ENCODE peak calls at places on chromosomes 13 and 19, in nine cellular contexts. Y is IMR-90, E is A549, S is breast epithelium, W is transverse colon, K is vagina, D is heart left ventricle, X is uterus, O is adrenal gland. C is an unnamed sample.

GRCh38 chr13:45909724-45910123 is 58.2 kb upstream of the SIAH3 start:
- DNase-seq in Y (no peak), E (no peak), S (no peak), W (no peak), K (no peak), D (no peak), X (no peak), O (no peak), C (no peak)

GRCh38 chr13:97946951-97947588 is 6.4 kb upstream of the IPO5 start:
- DNase-seq in Y (peak), E (peak), S (no peak), W (no peak), K (no peak), D (no peak), X (no peak), O (no peak), C (no peak)

GRCh38 chr13:24192036-24192810 is 31.7 kb downstream of the SPATA13 start:
- DNase-seq in Y (no peak), E (no peak), S (no peak), W (no peak), K (no peak), D (no peak), X (no peak), O (no peak), C (no peak)

GRCh38 chr13:36341718-36342117 is 4.5 kb downstream of the SPART start:
- DNase-seq in Y (peak), E (no peak), S (no peak), W (no peak), K (no peak), D (no peak), X (no peak), O (no peak), C (no peak)

GRCh38 chr13:93248627-93249047 is 22.0 kb downstream of the GPC6 start:
- DNase-seq in Y (peak), E (peak), S (no peak), W (no peak), K (no peak), D (no peak), X (no peak), O (no peak), C (no peak)

GRCh38 chr19:33400856-33401682 is 27.6 kb downstream of the CEBPG start:
- DNase-seq in Y (no peak), E (no peak), S (peak), W (peak), K (no peak), D (no peak), X (no peak), O (no peak), C (peak)

GRCh38 chr13:73832203-73832602 is 302.0 kb downstream of the KLF12 start:
- DNase-seq in Y (no peak), E (peak), S (no peak), W (no peak), K (no peak), D (no peak), X (no peak), O (no peak), C (no peak)

GRCh38 chr13:104586010-104586746 is 1520.0 kb upstream of the SLC10A2 start:
- DNase-seq in Y (peak), E (no peak), S (no peak), W (peak), K (no peak), D (no peak), X (no peak), O (no peak), C (no peak)

GRCh38 chr19:32208060-32208459 is 137.3 kb upstream of the ZNF507 start:
- DNase-seq in Y (no peak), E (no peak), S (no peak), W (no peak), K (no peak), D (no peak), X (no peak), O (no peak), C (no peak)

GRCh38 chr13:56924401-56924800 is 216.3 kb upstream of the PRR20A start:
- DNase-seq in Y (no peak), E (no peak), S (no peak), W (no peak), K (no peak), D (no peak), X (no peak), O (no peak), C (no peak)

GRCh38 chr13:46553521-46553885 is 533 bp downstream of the LRCH1 start:
- DNase-seq in Y (no peak), E (no peak), S (peak), W (no peak), K (no peak), D (no peak), X (peak), O (no peak), C (peak)

GRCh38 chr13:62110079-62110478 is 694.4 kb upstream of the PCDH20 start:
- DNase-seq in Y (no peak), E (no peak), S (no peak), W (no peak), K (no peak), D (no peak), X (no peak), O (no peak), C (no peak)

GRCh38 chr19:53908106-53908932 is 759 bp upstream of the CACNG7 start:
- DNase-seq in Y (peak), E (peak), S (no peak), W (no peak), K (no peak), D (peak), X (no peak), O (no peak), C (no peak)

GRCh38 chr13:95713651-95714050 is 36.7 kb downstream of the DNAJC3 start:
- DNase-seq in Y (peak), E (no peak), S (no peak), W (no peak), K (no peak), D (no peak), X (no peak), O (no peak), C (no peak)

GRCh38 chr19:23698711-23699520 is 11.9 kb upstream of the ZNF675 start:
- DNase-seq in Y (no peak), E (no peak), S (no peak), W (peak), K (no peak), D (no peak), X (no peak), O (no peak), C (no peak)

GRCh38 chr13:95480131-95480545 is 72.4 kb upstream of the CLDN10 start:
- DNase-seq in Y (no peak), E (no peak), S (no peak), W (no peak), K (no peak), D (peak), X (no peak), O (peak), C (peak)

GRCh38 chr13:44796597-44797517 is 192.4 kb downstream of the NUFIP1 start:
- DNase-seq in Y (no peak), E (no peak), S (no peak), W (no peak), K (no peak), D (no peak), X (no peak), O (no peak), C (peak)

GRCh38 chr19:35729763-35730162 is 12.0 kb downstream of the KMT2B start:
- DNase-seq in Y (no peak), E (no peak), S (no peak), W (no peak), K (no peak), D (no peak), X (no peak), O (no peak), C (no peak)

GRCh38 chr19:1645299-1645698 is 7.1 kb downstream of the TCF3 start:
- DNase-seq in Y (no peak), E (no peak), S (no peak), W (no peak), K (no peak), D (peak), X (no peak), O (no peak), C (no peak)

GRCh38 chr13:97978661-97979450 is 25.4 kb downstream of the IPO5 start:
- DNase-seq in Y (peak), E (no peak), S (no peak), W (no peak), K (no peak), D (no peak), X (no peak), O (no peak), C (no peak)

GRCh38 chr19:56840452-56841193 is at the start of the genes PEG3 and ZIM2:
- DNase-seq in Y (no peak), E (no peak), S (peak), W (peak), K (no peak), D (peak), X (peak), O (peak), C (no peak)
- H3K4me3 ChIP-seq in Y (no peak), E (no peak), S (peak), W (peak), K (peak), D (peak), X (peak), O (peak), C (peak)

DNA sequence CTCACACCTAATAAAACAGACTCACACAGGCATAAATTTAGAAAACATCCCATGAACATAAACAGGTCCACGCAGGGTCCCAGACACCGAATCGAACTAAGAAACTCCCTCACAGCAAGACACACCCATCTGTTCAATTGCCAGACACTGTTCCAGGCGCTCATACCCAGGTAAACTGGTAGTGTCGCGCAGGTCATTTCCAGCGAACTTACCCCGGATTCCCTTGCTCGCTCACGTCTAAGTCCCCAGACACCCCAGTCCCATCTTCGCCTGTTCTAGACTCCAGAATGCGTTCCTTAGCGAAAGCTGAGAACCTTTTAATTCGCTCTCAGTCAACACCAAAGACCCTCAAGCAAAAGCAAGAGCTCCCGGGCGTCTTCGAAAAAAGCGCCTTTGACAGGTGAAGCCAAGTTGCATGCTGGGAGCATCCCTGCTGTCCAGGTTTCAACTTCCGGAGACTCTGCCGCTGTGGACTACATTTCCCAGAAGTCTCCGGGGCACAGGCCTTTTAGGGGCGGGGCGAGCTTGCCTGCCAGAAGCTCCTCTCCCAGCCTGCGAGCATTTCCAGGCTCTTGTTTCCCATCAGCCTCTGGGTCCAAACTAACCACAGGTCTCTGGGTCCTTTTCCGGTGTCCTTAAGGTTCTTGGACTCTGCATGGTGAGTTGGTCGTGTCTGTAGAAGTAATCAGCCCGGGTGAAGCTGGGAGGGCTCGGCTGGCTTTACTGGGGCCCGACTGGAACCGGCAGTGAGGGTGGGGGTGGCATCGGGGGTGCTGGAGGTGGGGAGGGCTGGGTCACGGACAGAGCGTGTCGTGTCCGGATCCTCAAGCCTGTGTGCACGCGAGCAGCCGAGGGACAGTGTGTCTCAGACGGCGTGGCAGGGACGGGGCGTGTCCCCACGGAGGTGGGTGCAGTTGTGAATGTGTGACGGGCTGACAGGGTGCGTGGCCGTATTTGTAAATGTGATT is at the start of gene ZNF283:
- DNase-seq in Y (peak), E (peak), S (peak), W (peak), K (no peak), D (peak), X (peak), O (peak), C (peak)
- TF ChIP-seq POLR2A in Y (no peak), E (no peak), S (no peak), W (no peak), K (no peak), D (no peak), X (no peak), O (peak), C (no peak)

GRCh38 chr13:80363890-80364503 is 23.1 kb upstream of the SPRY2 start:
- DNase-seq in Y (peak), E (peak), S (no peak), W (no peak), K (no peak), D (no peak), X (no peak), O (no peak), C (no peak)
- H3K4me3 ChIP-seq in Y (no peak), E (no peak), S (peak), W (peak), K (no peak), D (no peak), X (peak), O (no peak), C (no peak)

GRCh38 chr19:49766007-49766937 is 529 bp upstream of the AP2A1 start:
- DNase-seq in Y (peak), E (peak), S (peak), W (peak), K (peak), D (peak), X (peak), O (peak), C (peak)
- TF ChIP-seq POLR2A in Y (peak), E (peak), S (peak), W (peak), K (peak), D (no peak), X (peak), O (peak), C (no peak)

DNA sequence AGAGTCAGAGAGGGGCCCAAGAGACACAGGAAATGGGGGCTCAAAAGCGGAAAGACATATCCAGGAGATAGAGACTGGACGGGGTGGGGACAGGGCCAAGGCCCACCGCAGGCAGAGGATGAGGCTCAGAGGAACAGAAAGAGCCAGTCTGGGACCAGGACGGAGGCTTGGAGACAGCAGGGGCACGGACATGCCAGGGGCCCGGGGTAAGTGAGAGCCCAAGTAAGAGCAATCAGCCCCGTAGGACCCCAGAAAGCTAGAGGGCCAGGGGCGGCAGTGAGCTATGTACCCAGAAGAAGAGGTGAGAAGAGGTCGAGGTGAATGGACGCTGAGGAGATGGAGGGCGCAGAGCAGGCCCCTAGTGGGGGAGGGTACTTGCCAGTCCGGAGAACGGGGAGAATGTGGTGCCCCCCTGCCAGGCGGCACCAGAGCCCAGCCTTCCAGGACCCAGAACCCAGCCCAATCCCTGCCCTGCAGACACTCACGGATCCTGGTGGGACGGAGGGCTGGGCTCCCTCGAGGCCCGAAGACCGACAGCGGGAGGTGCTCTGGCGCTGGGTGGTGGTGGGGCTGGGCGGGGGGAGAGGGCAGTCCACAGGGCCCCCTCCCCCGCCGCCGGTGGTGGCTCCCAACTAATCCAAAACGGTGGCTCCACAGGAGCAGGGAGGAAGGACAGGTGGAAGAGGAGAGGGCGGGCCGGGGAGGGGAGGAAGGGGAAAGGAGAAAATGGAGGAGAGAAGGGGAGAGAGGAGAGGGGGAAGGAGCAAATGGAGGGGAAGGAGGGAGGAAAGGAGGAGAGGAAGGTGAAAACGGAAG is 1.0 kb downstream of the GRIK5 start:
- DNase-seq in Y (no peak), E (no peak), S (no peak), W (no peak), K (no peak), D (no peak), X (no peak), O (no peak), C (no peak)
- H3K4me3 ChIP-seq in Y (no peak), E (no peak), S (peak), W (peak), K (peak), D (no peak), X (peak), O (no peak), C (no peak)

GRCh38 chr19:50794778-50795664 is 4.8 kb downstream of the ACP4 start:
- DNase-seq in Y (no peak), E (peak), S (no peak), W (no peak), K (no peak), D (no peak), X (no peak), O (no peak), C (no peak)
- TF ChIP-seq POLR2A in Y (no peak), E (peak), S (no peak), W (no peak), K (no peak), D (no peak), X (no peak), O (no peak), C (no peak)

GRCh38 chr13:42046448-42046847 is 2.0 kb upstream of the DGKH start:
- DNase-seq in Y (no peak), E (no peak), S (no peak), W (no peak), K (no peak), D (no peak), X (no peak), O (no peak), C (no peak)
- H3K4me3 ChIP-seq in Y (no peak), E (no peak), S (no peak), W (no peak), K (no peak), D (no peak), X (no peak), O (no peak), C (no peak)

DNA sequence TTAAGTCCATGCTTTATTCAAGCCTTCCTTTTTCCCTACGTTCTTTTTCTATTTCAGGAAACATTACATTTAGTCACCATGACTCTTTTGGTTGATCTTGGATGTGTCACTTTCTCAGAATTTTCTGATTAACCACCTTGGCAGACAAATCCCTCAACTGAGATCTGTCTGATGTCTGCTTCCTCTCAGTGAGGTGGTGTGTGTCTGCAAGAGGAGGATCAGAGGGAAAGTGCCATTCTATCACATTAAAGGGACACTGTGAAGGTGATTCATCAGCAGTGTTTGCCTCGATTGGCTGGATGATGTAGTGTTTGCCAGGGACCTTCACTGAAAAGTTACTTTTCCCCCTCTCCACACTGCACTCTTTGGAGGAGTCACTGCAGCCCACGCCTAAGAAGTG is 3.0 kb upstream of the CCNP start:
- DNase-seq in Y (peak), E (peak), S (no peak), W (no peak), K (no peak), D (no peak), X (no peak), O (no peak), C (no peak)
- TF ChIP-seq POLR2A in Y (no peak), E (no peak), S (no peak), W (no peak), K (no peak), D (no peak), X (no peak), O (no peak), C (no peak)

GRCh38 chr19:16584825-16585801 is 12.9 kb upstream of the SLC35E1 start:
- DNase-seq in Y (no peak), E (no peak), S (no peak), W (no peak), K (no peak), D (no peak), X (no peak), O (no peak), C (no peak)
- H3K4me3 ChIP-seq in Y (no peak), E (no peak), S (no peak), W (peak), K (no peak), D (no peak), X (no peak), O (no peak), C (no peak)

GRCh38 chr19:11558881-11559828 is at the start of gene ELOF1:
- DNase-seq in Y (peak), E (peak), S (peak), W (peak), K (peak), D (peak), X (peak), O (peak), C (peak)
- TF ChIP-seq POLR2A in Y (peak), E (peak), S (peak), W (peak), K (no peak), D (no peak), X (peak), O (peak), C (no peak)

C was measured in lower leg skin.